ENCODE peak calls at places on chromosomes 4 and X, in six cellular contexts. Q is NCI-H1105 treated with DMSO at 0.1 percent for 48 hours; H is activated CD8-positive, alpha-beta memory T cell treated with anti-CD3 and anti-CD28 coated beads for 48 hours; Z is naive thymus-derived CD4-positive, alpha-beta T cell; W is neuronal stem cell; A is HT-29. U is an unnamed sample.

GRCh38 chrX:150155396-150156048 is 207.6 kb upstream of the MAMLD1 start:
- DNase-seq in Q (peak; percentile 11), H (no peak), Z (no peak), W (no peak), A (peak; percentile 48), U (no peak)

GRCh38 chr4:98193459-98194105 is 50.3 kb upstream of the STPG2 start:
- DNase-seq in Q (no peak), H (no peak), Z (no peak), W (no peak), A (no peak), U (no peak)

GRCh38 chr4:63921561-63921960 is 487.7 kb downstream of the TECRL start:
- DNase-seq in Q (no peak), H (no peak), Z (no peak), W (no peak), A (no peak), U (no peak)

GRCh38 chrX:29419774-29420553 is 795.4 kb upstream of the MAGEB2 start:
- DNase-seq in Q (no peak), H (no peak), Z (no peak), W (no peak), A (no peak), U (peak; percentile 16)

GRCh38 chr4:137685357-137685756 is 153.1 kb upstream of the PCDH18 start:
- DNase-seq in Q (no peak), H (no peak), Z (no peak), W (no peak), A (no peak), U (no peak)

GRCh38 chr4:36088542-36088941 is 155.8 kb downstream of the ARAP2 start:
- DNase-seq in Q (no peak), H (no peak), Z (no peak), W (no peak), A (peak; percentile 35), U (peak; percentile 4)

GRCh38 chr4:53490965-53491622 is 100.2 kb downstream of the LNX1 start:
- DNase-seq in Q (peak; percentile 20), H (no peak), Z (no peak), W (no peak), A (peak; percentile 60), U (peak; percentile 62)

GRCh38 chrX:7485041-7485440 is 337.1 kb upstream of the PUDP start:
- DNase-seq in Q (no peak), H (no peak), Z (no peak), W (no peak), A (no peak), U (no peak)

GRCh38 chr4:1169691-1170096 is 2.7 kb downstream of the SPON2 start:
- DNase-seq in Q (no peak), H (no peak), Z (no peak), W (no peak), A (no peak), U (no peak)

GRCh38 chrX:121853762-121854613 is 806.6 kb downstream of the GLUD2 start:
- DNase-seq in Q (no peak), H (no peak), Z (no peak), W (no peak), A (no peak), U (no peak)

GRCh38 chr4:1980561-1981041 is 28.2 kb downstream of the NELFA start:
- DNase-seq in Q (no peak), H (no peak), Z (no peak), W (no peak), A (no peak), U (no peak)

GRCh38 chr4:61493470-61493869 is 293.3 kb downstream of the ADGRL3 start:
- DNase-seq in Q (no peak), H (no peak), Z (no peak), W (peak; percentile 37), A (peak; percentile 73), U (peak; percentile 63)

GRCh38 chr4:81032805-81033684 is 2.5 kb downstream of the BMP3 start:
- DNase-seq in Q (peak; percentile 16), H (no peak), Z (no peak), W (no peak), A (peak; percentile 16), U (peak; percentile 19)

GRCh38 chr4:108690738-108691137 is 40.3 kb downstream of the OSTC start:
- DNase-seq in Q (no peak), H (no peak), Z (no peak), W (no peak), A (no peak), U (no peak)

GRCh38 chr4:10893417-10893816 is 208.8 kb upstream of the CLNK start:
- DNase-seq in Q (no peak), H (no peak), Z (no peak), W (no peak), A (peak; percentile 35), U (no peak)

GRCh38 chr4:67809502-67809901 is 55.3 kb upstream of the GNRHR start:
- DNase-seq in Q (no peak), H (no peak), Z (no peak), W (no peak), A (no peak), U (no peak)

GRCh38 chr4:29571322-29571721 is 1148.8 kb upstream of the PCDH7 start:
- DNase-seq in Q (no peak), H (no peak), Z (no peak), W (no peak), A (no peak), U (no peak)

GRCh38 chrX:74422029-74422352 is 698 bp downstream of the SLC16A2 start:
- DNase-seq in Q (no peak), H (no peak), Z (no peak), W (no peak), A (no peak), U (no peak)

GRCh38 chr4:25818293-25819240 is 44.2 kb downstream of the SEL1L3 start:
- DNase-seq in Q (no peak), H (no peak), Z (no peak), W (no peak), A (no peak), U (no peak)

GRCh38 chrX:79259073-79259689 is 108.0 kb downstream of the ITM2A start:
- DNase-seq in Q (no peak), H (peak; percentile 13), Z (peak; percentile 4), W (no peak), A (no peak), U (no peak)

GRCh38 chr4:54717694-54718093 is 59.9 kb downstream of the KIT start:
- DNase-seq in Q (no peak), H (no peak), Z (no peak), W (no peak), A (no peak), U (no peak)

GRCh38 chrX:10159069-10159468 is 2.3 kb downstream of the CLCN4 start:
- DNase-seq in Q (peak; percentile 52), H (no peak), Z (no peak), W (no peak), A (no peak), U (no peak)

GRCh38 chr4:11312389-11312788 is 116.3 kb downstream of the HS3ST1 start:
- DNase-seq in Q (no peak), H (no peak), Z (no peak), W (no peak), A (no peak), U (no peak)

GRCh38 chrX:45134303-45134702 is 66.4 kb downstream of the DIPK2B start:
- DNase-seq in Q (no peak), H (no peak), Z (no peak), W (no peak), A (no peak), U (no peak)

GRCh38 chr4:176137626-176138025 is 57.8 kb downstream of the SPATA4 start:
- DNase-seq in Q (no peak), H (no peak), Z (no peak), W (no peak), A (no peak), U (no peak)

GRCh38 chr4:92864176-92864575 is 560.4 kb downstream of the GRID2 start:
- DNase-seq in Q (no peak), H (no peak), Z (no peak), W (no peak), A (no peak), U (no peak)

GRCh38 chr4:150072906-150073714 is 5.1 kb upstream of the DCLK2 start:
- DNase-seq in Q (no peak), H (no peak), Z (no peak), W (no peak), A (no peak), U (no peak)

GRCh38 chr4:89000844-89001360 is 56.1 kb downstream of the FAM13A start:
- DNase-seq in Q (peak; percentile 90), H (no peak), Z (no peak), W (no peak), A (peak; percentile 58), U (peak; percentile 75)

GRCh38 chr4:98581126-98581525 is 77.3 kb downstream of the TSPAN5 start:
- DNase-seq in Q (no peak), H (no peak), Z (no peak), W (no peak), A (no peak), U (no peak)

U was measured in NCI-H1417.